ENCODE peak calls at places on chromosomes 2 and 18, in four cellular contexts. Z, S, M and Y are unnamed samples.

GRCh38 chr2:145690183-145690582 is 1170.3 kb upstream of the ZEB2 start:
- DNase-seq in Z (no peak), S (no peak), M (no peak), Y (no peak)

GRCh38 chr2:159933040-159933726 is 129.2 kb downstream of the PLA2R1 start:
- DNase-seq in Z (no peak), S (no peak), M (no peak), Y (no peak)

GRCh38 chr18:23209031-23209430 is 73.7 kb downstream of the CABLES1 start:
- DNase-seq in Z (no peak), S (peak; percentile 53), M (no peak), Y (peak; percentile 55)

GRCh38 chr2:95058466-95058988 is 33.0 kb downstream of the MAL start:
- DNase-seq in Z (peak; percentile 43), S (no peak), M (no peak), Y (no peak)

GRCh38 chr2:239903210-239903609 is 121.9 kb downstream of the NDUFA10 start:
- DNase-seq in Z (no peak), S (no peak), M (no peak), Y (no peak)

GRCh38 chr2:115294999-115295398 is 852.6 kb downstream of the DPP10 start:
- DNase-seq in Z (no peak), S (no peak), M (no peak), Y (no peak)

GRCh38 chr2:113754989-113755689 is 1.3 kb downstream of the SLC35F5 start:
- DNase-seq in Z (no peak), S (no peak), M (no peak), Y (no peak)

GRCh38 chr2:4219571-4219970 is 516.2 kb downstream of the DCDC2C start:
- DNase-seq in Z (no peak), S (no peak), M (no peak), Y (no peak)

GRCh38 chr2:9771481-9772017 is 71.7 kb upstream of the TAF1B start:
- DNase-seq in Z (no peak), S (no peak), M (no peak), Y (no peak)

GRCh38 chr2:10071176-10071575 is 9.0 kb downstream of the CYS1 start:
- DNase-seq in Z (no peak), S (no peak), M (no peak), Y (no peak)

GRCh38 chr2:219128401-219128800 is 32.2 kb downstream of the NHEJ1 start:
- DNase-seq in Z (no peak), S (no peak), M (no peak), Y (no peak)

GRCh38 chr2:188282907-188283306 is 8.8 kb upstream of the GULP1 start:
- DNase-seq in Z (no peak), S (no peak), M (no peak), Y (no peak)

GRCh38 chr18:64785686-64786085 is 636.8 kb upstream of the LINC00305 start:
- DNase-seq in Z (no peak), S (no peak), M (no peak), Y (no peak)

GRCh38 chr2:166841679-166842078 is 46.6 kb upstream of the XIRP2 start:
- DNase-seq in Z (no peak), S (no peak), M (no peak), Y (no peak)

GRCh38 chr2:43160778-43161177 is 65.6 kb downstream of the ZFP36L2 start:
- DNase-seq in Z (no peak), S (no peak), M (no peak), Y (no peak)

GRCh38 chr2:150212722-150213171 is 274.7 kb downstream of the RND3 start:
- DNase-seq in Z (no peak), S (no peak), M (no peak), Y (no peak)

GRCh38 chr2:119015849-119016248 is 73.9 kb downstream of the MARCO start:
- DNase-seq in Z (no peak), S (no peak), M (no peak), Y (no peak)

GRCh38 chr2:76498387-76498786 is 787.7 kb upstream of the GCFC2 start:
- DNase-seq in Z (no peak), S (no peak), M (no peak), Y (no peak)

GRCh38 chr2:140589273-140589672 is 1541.5 kb downstream of the LRP1B start:
- DNase-seq in Z (no peak), S (no peak), M (no peak), Y (no peak)

GRCh38 chr2:237435844-237436590 is 22.1 kb upstream of the COL6A3 start:
- DNase-seq in Z (no peak), S (peak; percentile 24), M (no peak), Y (peak; percentile 24)

GRCh38 chr2:53452957-53453748 is 314.5 kb upstream of the CHAC2 start:
- DNase-seq in Z (no peak), S (no peak), M (no peak), Y (no peak)

GRCh38 chr18:79577451-79578395 is 101.9 kb upstream of the CTDP1 start:
- DNase-seq in Z (no peak), S (no peak), M (peak; percentile 6), Y (peak; percentile 21)

GRCh38 chr2:233085037-233085838 is 25.1 kb downstream of the INPP5D start:
- DNase-seq in Z (peak; percentile 11), S (no peak), M (no peak), Y (no peak)

GRCh38 chr2:55048514-55048924 is 1.7 kb downstream of the RTN4 start:
- DNase-seq in Z (no peak), S (no peak), M (no peak), Y (peak; percentile 14)

GRCh38 chr2:171958475-171958874 is 36.2 kb downstream of the HAT1 start:
- DNase-seq in Z (no peak), S (no peak), M (no peak), Y (no peak)

GRCh38 chr2:175490306-175490705 is 308.8 kb upstream of the ATP5MC3 start:
- DNase-seq in Z (no peak), S (no peak), M (no peak), Y (no peak)

GRCh38 chr2:188134241-188134640 is 157.4 kb upstream of the GULP1 start:
- DNase-seq in Z (no peak), S (no peak), M (no peak), Y (no peak)

GRCh38 chr2:101188683-101189405 is 37.7 kb upstream of the TBC1D8 start:
- DNase-seq in Z (no peak), S (peak; percentile 19), M (no peak), Y (no peak)

GRCh38 chr2:28927469-28927868 is 33.0 kb downstream of the WDR43 start:
- DNase-seq in Z (no peak), S (no peak), M (no peak), Y (no peak)

GRCh38 chr2:42421601-42422252 is 60.7 kb upstream of the COX7A2L start:
- DNase-seq in Z (no peak), S (no peak), M (no peak), Y (no peak)

GRCh38 chr2:200399046-200399445 is 92.6 kb downstream of the SPATS2L start:
- DNase-seq in Z (no peak), S (no peak), M (no peak), Y (no peak)

GRCh38 chr2:175111200-175111657 is 56.8 kb downstream of the ATF2 start:
- DNase-seq in Z (no peak), S (no peak), M (no peak), Y (no peak)

GRCh38 chr2:173354073-173354600 is 535 bp upstream of the CDCA7 start:
- DNase-seq in Z (no peak), S (no peak), M (no peak), Y (no peak)

GRCh38 chr2:75466708-75467311 is 93.9 kb downstream of the EVA1A start:
- DNase-seq in Z (peak; percentile 27), S (peak; percentile 22), M (no peak), Y (peak; percentile 40)

GRCh38 chr18:76380127-76380729 is 114.8 kb downstream of the ZNF516 start:
- DNase-seq in Z (peak; percentile 10), S (no peak), M (no peak), Y (no peak)

GRCh38 chr2:98896416-98896815 is 39.6 kb downstream of the CRACDL start:
- DNase-seq in Z (no peak), S (no peak), M (no peak), Y (no peak)

GRCh38 chr2:183935005-183935404 is 663.3 kb upstream of the ZNF804A start:
- DNase-seq in Z (no peak), S (no peak), M (no peak), Y (no peak)

GRCh38 chr2:152730591-152731333 is 12.3 kb downstream of the ARL6IP6 start:
- DNase-seq in Z (no peak), S (peak; percentile 16), M (no peak), Y (peak; percentile 20)